ENCODE peak calls at places on chromosome 18, in four cellular contexts. M is HepG2, N is GM12878, S is H1. A is an unnamed sample.
A peak's percentile ranks its signal among the peaks of the same experiment; 100 is the strongest.

GRCh38 chr18:36419188-36419912 is 121.8 kb downstream of the FHOD3 start:
- DNase-seq in M (no peak), N (no peak), S (no peak), A (no peak)

GRCh38 chr18:44198296-44199284 is 482.1 kb upstream of the SETBP1 start:
- DNase-seq in M (no peak), N (no peak), S (no peak), A (no peak)

GRCh38 chr18:34647251-34647650 is 62.8 kb upstream of the DTNA start:
- DNase-seq in M (no peak), N (no peak), S (no peak), A (no peak)

GRCh38 chr18:42901161-42901560 is 214.3 kb downstream of the RIT2 start:
- DNase-seq in M (no peak), N (no peak), S (no peak), A (no peak)

GRCh38 chr18:35618703-35619102 is 37.2 kb downstream of the GALNT1 start:
- DNase-seq in M (no peak), N (no peak), S (no peak), A (no peak)

GRCh38 chr18:159037-159652 is 788 bp downstream of the USP14 start:
- DNase-seq in M (peak; percentile 33), N (no peak), S (peak; percentile 41), A (no peak)

GRCh38 chr18:44731866-44732555 is 51.3 kb downstream of the SETBP1 start:
- DNase-seq in M (no peak), N (no peak), S (no peak), A (no peak)

GRCh38 chr18:10687161-10687925 is 161.5 kb downstream of the NAPG start:
- DNase-seq in M (no peak), N (no peak), S (no peak), A (no peak)

GRCh38 chr18:75390854-75391253 is 36.6 kb downstream of the SMIM21 start:
- DNase-seq in M (no peak), N (no peak), S (no peak), A (no peak)

GRCh38 chr18:36757081-36757480 is 71.7 kb downstream of the TPGS2 start:
- DNase-seq in M (peak; percentile 48), N (no peak), S (no peak), A (peak; percentile 15)

GRCh38 chr18:34947711-34948125 is 93.5 kb upstream of the MAPRE2 start:
- DNase-seq in M (peak; percentile 66), N (no peak), S (no peak), A (no peak)

GRCh38 chr18:78780719-78781600 is 198.7 kb upstream of the SALL3 start:
- DNase-seq in M (no peak), N (no peak), S (no peak), A (no peak)

GRCh38 chr18:59748628-59749360 is 51.6 kb upstream of the CCBE1 start:
- DNase-seq in M (no peak), N (no peak), S (no peak), A (no peak)

GRCh38 chr18:55115606-55116005 is 156.3 kb upstream of the CCDC68 start:
- DNase-seq in M (no peak), N (no peak), S (no peak), A (no peak)

GRCh38 chr18:33560686-33561370 is 17.2 kb upstream of the ASXL3 start:
- DNase-seq in M (peak; percentile 7), N (peak; percentile 11), S (no peak), A (no peak)

GRCh38 chr18:54626779-54627178 is 35.7 kb downstream of the DYNAP start:
- DNase-seq in M (no peak), N (no peak), S (no peak), A (peak; percentile 1)

GRCh38 chr18:59085797-59086196 is 53.9 kb upstream of the SEC11C start:
- DNase-seq in M (no peak), N (no peak), S (no peak), A (no peak)

GRCh38 chr18:77366725-77367641 is 117.3 kb downstream of the GALR1 start:
- DNase-seq in M (peak; percentile 97), N (no peak), S (no peak), A (no peak)

GRCh38 chr18:46160050-46160798 is 56.0 kb downstream of the HAUS1 start:
- DNase-seq in M (no peak), N (no peak), S (no peak), A (no peak)

GRCh38 chr18:75257596-75257995 is 47.0 kb downstream of the TSHZ1 start:
- DNase-seq in M (no peak), N (no peak), S (no peak), A (no peak)

GRCh38 chr18:78228974-78229373 is 750.6 kb upstream of the SALL3 start:
- DNase-seq in M (no peak), N (no peak), S (peak; percentile 62), A (no peak)

GRCh38 chr18:58091099-58091611 is 47.1 kb downstream of the NEDD4L start:
- DNase-seq in M (no peak), N (peak; percentile 72), S (no peak), A (no peak)

GRCh38 chr18:62183578-62184195 is 3.2 kb downstream of the PIGN start:
- DNase-seq in M (peak; percentile 44), N (no peak), S (no peak), A (no peak)

GRCh38 chr18:9869713-9870430 is 15.9 kb upstream of the TXNDC2 start:
- DNase-seq in M (peak; percentile 95), N (peak; percentile 30), S (no peak), A (no peak)

GRCh38 chr18:39209173-39209572 is 1643.6 kb upstream of the CELF4 start:
- DNase-seq in M (no peak), N (no peak), S (no peak), A (no peak)

GRCh38 chr18:50334546-50335152 is 40.2 kb upstream of the SKA1 start:
- DNase-seq in M (no peak), N (peak; percentile 71), S (no peak), A (no peak)

GRCh38 chr18:7566587-7567486 is at the start of gene PTPRM:
- DNase-seq in M (peak; percentile 47), N (no peak), S (peak; percentile 75), A (no peak)

GRCh38 chr18:57561728-57562423 is 24.6 kb downstream of the FECH start:
- DNase-seq in M (peak; percentile 47), N (no peak), S (peak; percentile 67), A (no peak)

GRCh38 chr18:62549755-62550154 is 26.9 kb downstream of the ZCCHC2 start:
- DNase-seq in M (no peak), N (no peak), S (no peak), A (no peak)

GRCh38 chr18:32840962-32841361 is 68.1 kb upstream of the KLHL14 start:
- DNase-seq in M (no peak), N (no peak), S (no peak), A (no peak)

GRCh38 chr18:65278939-65279667 is 471.7 kb upstream of the CDH7 start:
- DNase-seq in M (no peak), N (no peak), S (no peak), A (no peak)

GRCh38 chr18:5630057-5630765 is 86.4 kb upstream of the EPB41L3 start:
- DNase-seq in M (no peak), N (no peak), S (peak; percentile 87), A (no peak)

GRCh38 chr18:76374330-76375281 is 120.4 kb downstream of the ZNF516 start:
- DNase-seq in M (no peak), N (peak; percentile 39), S (no peak), A (no peak)

DNA sequence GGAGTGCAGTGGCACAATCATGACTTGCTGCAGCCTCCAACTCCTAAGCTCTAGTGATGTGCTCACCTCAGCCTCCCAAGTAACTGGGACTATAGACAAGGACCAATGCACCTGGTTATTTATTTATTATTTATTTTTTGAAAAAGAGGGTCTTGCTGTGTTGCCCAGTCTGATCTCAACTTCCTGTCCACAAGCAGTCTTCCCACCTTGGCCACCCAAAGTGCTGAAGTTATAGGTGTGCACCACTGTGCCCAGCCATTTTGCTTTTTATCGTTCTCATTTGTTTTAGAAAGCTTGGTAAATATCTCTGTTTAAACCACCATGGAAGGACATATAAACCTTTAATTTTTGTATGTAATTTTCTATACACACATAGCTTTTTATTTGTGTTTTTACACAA is 74.2 kb downstream of the SMCHD1 start:
- DNase-seq in M (no peak), N (no peak), S (no peak), A (no peak)
- H3K4me3 ChIP-seq in M (no peak overlapping the region), N (no peak overlapping the region), S (no peak overlapping the region), A (no peak overlapping the region)

DNA sequence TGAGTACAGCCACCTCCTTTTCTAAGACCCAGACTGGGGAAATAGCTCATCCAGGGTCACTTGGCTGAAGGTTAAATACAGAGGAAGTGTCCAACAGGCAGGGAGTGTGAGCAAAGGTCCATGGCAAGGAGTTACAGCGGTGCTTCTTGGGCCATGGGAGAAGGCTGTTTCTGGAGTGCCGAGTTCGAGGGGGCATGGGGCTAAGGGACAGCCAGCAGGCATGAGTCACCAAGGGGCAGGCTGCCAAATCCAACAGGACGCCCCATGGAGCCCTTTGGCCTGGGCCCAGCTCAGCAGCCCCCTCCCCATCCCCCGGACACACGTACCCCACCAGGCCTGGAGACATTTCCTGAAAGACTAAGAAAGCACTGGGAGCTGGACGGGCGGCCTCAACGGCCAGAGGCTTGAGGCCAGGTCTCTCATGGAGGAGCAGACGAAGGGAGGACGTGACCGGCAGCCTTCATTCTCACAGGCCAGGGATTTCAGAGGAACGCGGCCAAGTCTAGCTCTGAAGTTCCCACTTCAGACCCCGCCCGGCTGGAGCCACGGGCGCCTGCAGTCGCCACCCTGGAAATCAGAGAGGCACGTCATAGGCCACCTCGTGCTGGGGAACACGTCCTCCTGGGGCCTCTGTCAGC is 160.4 kb downstream of the SMAD7 start:
- DNase-seq in M (no peak), N (no peak), S (no peak), A (no peak)
- TF ChIP-seq SUZ12 in M (no peak), N (no peak), S (no peak), A (no peak)

DNA sequence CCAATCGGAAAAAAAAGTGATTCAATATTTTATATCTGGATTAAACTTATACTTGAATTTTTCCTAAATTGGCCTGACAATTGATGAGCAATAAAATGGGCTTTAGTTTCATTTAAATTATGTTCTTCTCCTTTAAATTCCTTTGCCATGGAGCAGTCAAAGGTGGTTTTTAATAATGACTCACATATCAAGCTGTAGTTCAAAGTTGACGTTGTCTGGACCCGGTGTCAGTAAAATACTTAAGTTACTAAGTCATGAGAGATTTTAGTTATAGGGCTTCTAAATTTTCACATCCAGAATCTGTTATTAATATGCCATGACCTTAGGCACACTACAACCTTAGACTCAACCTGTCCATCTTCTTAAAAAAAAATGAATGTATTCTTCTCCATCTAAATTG is 62.5 kb downstream of the CDH2 start:
- DNase-seq in M (no peak), N (no peak), S (no peak), A (no peak)
- H3K4me3 ChIP-seq in M (no peak overlapping the region), N (no peak overlapping the region), S (no peak overlapping the region), A (no peak overlapping the region)

GRCh38 chr18:22868831-22869230 is 64.3 kb upstream of the RBBP8 start:
- DNase-seq in M (no peak), N (no peak), S (no peak), A (no peak)

GRCh38 chr18:22871809-22872525 is 61.2 kb upstream of the RBBP8 start:
- DNase-seq in M (no peak), N (no peak), S (no peak), A (no peak)

GRCh38 chr18:22872894-22873537 is 60.1 kb upstream of the RBBP8 start:
- DNase-seq in M (peak; percentile 33), N (peak; percentile 3), S (no peak), A (no peak)
- TF ChIP-seq SUZ12 in M (no peak), N (no peak), S (no peak), A (no peak)

A was measured in NT2/D1.